ENCODE peak calls at places on chromosomes 2 and 18, in six cellular contexts. One of them, this sample, is unnamed.
A peak's percentile ranks its signal among the peaks of the same experiment; 100 is the strongest.

GRCh38 chr2:174071321-174071720 is 106.1 kb upstream of the SP3 start:
- DNase-seq in aorta: no peak
- DNase-seq in body of pancreas: no peak
- DNase-seq in left ventricle myocardium inferior: no peak
- DNase-seq in small intestine: no peak
- DNase-seq in ascending aorta: no peak
- DNase-seq in this sample: no peak

GRCh38 chr2:233387225-233387624 is 32.9 kb downstream of the DGKD start:
- DNase-seq in aorta: no peak
- DNase-seq in body of pancreas: no peak
- DNase-seq in left ventricle myocardium inferior: no peak
- DNase-seq in small intestine: no peak
- DNase-seq in ascending aorta: no peak
- DNase-seq in this sample: no peak

GRCh38 chr2:84306361-84306760 is 152.7 kb downstream of the SUCLG1 start:
- DNase-seq in aorta: no peak
- DNase-seq in body of pancreas: no peak
- DNase-seq in left ventricle myocardium inferior: no peak
- DNase-seq in small intestine: no peak
- DNase-seq in ascending aorta: no peak
- DNase-seq in this sample: no peak

GRCh38 chr2:76498387-76498786 is 787.7 kb upstream of the GCFC2 start:
- DNase-seq in aorta: no peak
- DNase-seq in body of pancreas: no peak
- DNase-seq in left ventricle myocardium inferior: no peak
- DNase-seq in small intestine: no peak
- DNase-seq in ascending aorta: no peak
- DNase-seq in this sample: no peak

GRCh38 chr2:170314744-170315447 is 136.9 kb downstream of the MYO3B start:
- DNase-seq in aorta: no peak
- DNase-seq in body of pancreas: no peak
- DNase-seq in left ventricle myocardium inferior: no peak
- DNase-seq in small intestine: peak; percentile 49
- DNase-seq in ascending aorta: no peak
- DNase-seq in this sample: no peak

GRCh38 chr2:240916571-240917008 is 10.5 kb downstream of the CROCC2 start:
- DNase-seq in aorta: peak; percentile 91
- DNase-seq in body of pancreas: peak; percentile 39
- DNase-seq in left ventricle myocardium inferior: peak; percentile 68
- DNase-seq in small intestine: no peak
- DNase-seq in ascending aorta: peak; percentile 86
- DNase-seq in this sample: no peak

GRCh38 chr2:26860451-26860850 is 12.5 kb downstream of the DPYSL5 start:
- DNase-seq in aorta: no peak
- DNase-seq in body of pancreas: no peak
- DNase-seq in left ventricle myocardium inferior: no peak
- DNase-seq in small intestine: no peak
- DNase-seq in ascending aorta: no peak
- DNase-seq in this sample: no peak

GRCh38 chr2:124530203-124530602 is 505.1 kb downstream of the CNTNAP5 start:
- DNase-seq in aorta: no peak
- DNase-seq in body of pancreas: no peak
- DNase-seq in left ventricle myocardium inferior: no peak
- DNase-seq in small intestine: no peak
- DNase-seq in ascending aorta: no peak
- DNase-seq in this sample: no peak

GRCh38 chr18:76977681-76978234 is 154.8 kb downstream of the MBP start:
- DNase-seq in aorta: no peak
- DNase-seq in body of pancreas: no peak
- DNase-seq in left ventricle myocardium inferior: no peak
- DNase-seq in small intestine: no peak
- DNase-seq in ascending aorta: peak; percentile 41
- DNase-seq in this sample: no peak

GRCh38 chr2:10776231-10776977 is 36.2 kb downstream of the PDIA6 start:
- DNase-seq in aorta: peak; percentile 60
- DNase-seq in body of pancreas: no peak
- DNase-seq in left ventricle myocardium inferior: no peak
- DNase-seq in small intestine: no peak
- DNase-seq in ascending aorta: no peak
- DNase-seq in this sample: no peak

GRCh38 chr2:112960230-112960825 is 17.5 kb upstream of the IL36G start:
- DNase-seq in aorta: no peak
- DNase-seq in body of pancreas: no peak
- DNase-seq in left ventricle myocardium inferior: no peak
- DNase-seq in small intestine: no peak
- DNase-seq in ascending aorta: no peak
- DNase-seq in this sample: no peak

GRCh38 chr18:62900132-62900883 is 185.0 kb downstream of the PHLPP1 start:
- DNase-seq in aorta: no peak
- DNase-seq in body of pancreas: no peak
- DNase-seq in left ventricle myocardium inferior: no peak
- DNase-seq in small intestine: no peak
- DNase-seq in ascending aorta: no peak
- DNase-seq in this sample: no peak

GRCh38 chr2:207683879-207684627 is 27.4 kb upstream of the CCNYL1 start:
- DNase-seq in aorta: no peak
- DNase-seq in body of pancreas: no peak
- DNase-seq in left ventricle myocardium inferior: no peak
- DNase-seq in small intestine: peak; percentile 74
- DNase-seq in ascending aorta: no peak
- DNase-seq in this sample: no peak

GRCh38 chr2:65661980-65662653 is 229.7 kb upstream of the SPRED2 start:
- DNase-seq in aorta: no peak
- DNase-seq in body of pancreas: no peak
- DNase-seq in left ventricle myocardium inferior: no peak
- DNase-seq in small intestine: no peak
- DNase-seq in ascending aorta: no peak
- DNase-seq in this sample: no peak

GRCh38 chr2:135337066-135337465 is 194.0 kb downstream of the ZRANB3 start:
- DNase-seq in aorta: no peak
- DNase-seq in body of pancreas: no peak
- DNase-seq in left ventricle myocardium inferior: no peak
- DNase-seq in small intestine: no peak
- DNase-seq in ascending aorta: no peak
- DNase-seq in this sample: no peak

GRCh38 chr2:152228215-152228614 is 52.7 kb upstream of the STAM2 start:
- DNase-seq in aorta: no peak
- DNase-seq in body of pancreas: no peak
- DNase-seq in left ventricle myocardium inferior: no peak
- DNase-seq in small intestine: no peak
- DNase-seq in ascending aorta: no peak
- DNase-seq in this sample: no peak

GRCh38 chr2:152223997-152224396 is 48.4 kb upstream of the STAM2 start:
- DNase-seq in aorta: no peak
- DNase-seq in body of pancreas: no peak
- DNase-seq in left ventricle myocardium inferior: no peak
- DNase-seq in small intestine: no peak
- DNase-seq in ascending aorta: no peak
- DNase-seq in this sample: no peak

GRCh38 chr2:152221870-152222269 is 46.3 kb upstream of the STAM2 start:
- DNase-seq in aorta: no peak
- DNase-seq in body of pancreas: no peak
- DNase-seq in left ventricle myocardium inferior: no peak
- DNase-seq in small intestine: no peak
- DNase-seq in ascending aorta: no peak
- DNase-seq in this sample: no peak

DNA sequence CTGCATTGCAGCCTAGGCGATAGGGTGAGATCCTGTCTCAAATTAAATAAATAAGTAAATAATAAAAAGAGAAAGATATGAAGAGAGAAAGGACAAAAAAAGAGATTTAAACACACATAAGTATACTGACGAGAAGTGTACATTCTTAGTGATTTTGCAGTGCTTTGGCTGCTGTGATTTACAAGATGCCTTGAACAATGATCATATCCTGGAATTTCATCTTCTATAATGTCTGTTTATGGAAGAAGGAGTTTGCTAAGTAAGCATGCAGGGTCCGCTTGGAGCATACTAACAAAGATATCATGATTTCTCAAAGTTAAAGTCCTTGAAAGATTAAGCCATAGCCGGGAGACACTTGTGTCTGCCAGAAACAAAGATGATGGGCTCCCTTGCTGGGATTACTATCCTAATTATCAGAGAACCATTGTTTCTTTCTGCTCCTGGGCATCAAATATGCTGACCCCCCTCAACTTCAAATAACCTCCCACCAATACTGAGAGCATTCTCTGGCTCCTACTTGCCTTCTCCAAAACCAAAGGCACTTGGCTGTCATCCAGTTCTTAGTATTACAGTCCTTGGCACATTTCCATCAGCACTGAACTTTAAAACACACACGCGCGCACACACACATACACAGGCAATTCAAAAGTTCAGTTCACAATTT is 47.5 kb upstream of the STAM2 start:
- DNase-seq in aorta: no peak
- DNase-seq in body of pancreas: peak; percentile 44
- DNase-seq in left ventricle myocardium inferior: peak; percentile 41
- DNase-seq in small intestine: peak; percentile 78
- DNase-seq in ascending aorta: peak; percentile 78
- DNase-seq in this sample: no peak
- H3K27me3 ChIP-seq in aorta: no peaks in the 10 kb centered on the region
- H3K27me3 ChIP-seq in body of pancreas: no peaks in the 10 kb centered on the region
- H3K27me3 ChIP-seq in left ventricle myocardium inferior: no peaks in the 10 kb centered on the region
- H3K27me3 ChIP-seq in small intestine: no peaks in the 10 kb centered on the region
- H3K27me3 ChIP-seq in ascending aorta: no peaks in the 10 kb centered on the region
- H3K27me3 ChIP-seq in this sample: no peaks in the 10 kb centered on the region

GRCh38 chr2:239904496-239904895 is 120.6 kb downstream of the NDUFA10 start:
- DNase-seq in aorta: peak; percentile 35
- DNase-seq in body of pancreas: no peak
- DNase-seq in left ventricle myocardium inferior: no peak
- DNase-seq in small intestine: no peak
- DNase-seq in ascending aorta: no peak
- DNase-seq in this sample: no peak
- H3K27me3 ChIP-seq in aorta: no peaks in the 10 kb centered on the region
- H3K27me3 ChIP-seq in body of pancreas: no peaks in the 10 kb centered on the region
- H3K27me3 ChIP-seq in left ventricle myocardium inferior: no peaks in the 10 kb centered on the region
- H3K27me3 ChIP-seq in small intestine: no peaks in the 10 kb centered on the region
- H3K27me3 ChIP-seq in ascending aorta: no peaks in the 10 kb centered on the region
- H3K27me3 ChIP-seq in this sample: no peaks in the 10 kb centered on the region

DNA sequence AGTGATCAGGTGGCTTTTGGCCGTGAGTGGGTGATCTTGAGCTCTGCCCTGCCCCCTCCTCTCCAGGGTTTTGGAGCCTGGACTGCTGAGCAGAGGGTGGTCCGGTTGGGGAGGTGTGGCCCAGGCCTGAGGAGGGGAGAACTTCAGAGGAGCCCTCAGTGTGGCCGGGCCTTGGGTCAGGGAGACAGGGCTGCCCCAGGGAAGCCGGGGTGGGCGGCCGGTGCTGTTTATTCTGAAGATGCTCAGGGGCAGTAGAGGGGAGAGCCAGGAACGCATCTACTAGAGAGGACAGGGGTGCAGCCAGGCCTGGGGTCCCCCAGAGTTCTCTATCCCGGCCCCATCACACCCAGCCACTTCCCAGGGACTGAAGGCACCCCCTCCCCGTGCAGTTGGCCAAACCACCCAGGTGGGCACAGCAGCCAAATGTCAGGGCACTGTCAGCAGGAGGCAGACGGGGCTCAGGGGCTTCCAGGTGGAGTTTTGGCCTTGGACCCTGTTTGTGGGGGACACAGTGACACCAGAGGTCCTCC is 971 bp downstream of the ERFE start:
- DNase-seq in aorta: peak; percentile 75
- DNase-seq in body of pancreas: no peak
- DNase-seq in left ventricle myocardium inferior: peak; percentile 10
- DNase-seq in small intestine: no peak
- DNase-seq in ascending aorta: no peak
- DNase-seq in this sample: no peak
- H3K27me3 ChIP-seq in aorta: no peaks in the 10 kb centered on the region
- H3K27me3 ChIP-seq in body of pancreas: no peaks in the 10 kb centered on the region
- H3K27me3 ChIP-seq in left ventricle myocardium inferior: peaks cover 68% of the 10 kb centered on the region
- H3K27me3 ChIP-seq in small intestine: peaks cover 2% of the 10 kb centered on the region
- H3K27me3 ChIP-seq in ascending aorta: peaks cover 4% of the 10 kb centered on the region
- H3K27me3 ChIP-seq in this sample: peaks cover 3% of the 10 kb centered on the region

GRCh38 chr2:96321230-96322103 is 3.6 kb upstream of the ITPRIPL1 start:
- DNase-seq in aorta: peak; percentile 82
- DNase-seq in body of pancreas: peak; percentile 31
- DNase-seq in left ventricle myocardium inferior: peak; percentile 50
- DNase-seq in small intestine: peak; percentile 37
- DNase-seq in ascending aorta: peak; percentile 68
- DNase-seq in this sample: no peak

GRCh38 chr2:96325038-96325883 is at the start of gene ITPRIPL1:
- DNase-seq in aorta: peak; percentile 79
- DNase-seq in body of pancreas: peak; percentile 24
- DNase-seq in left ventricle myocardium inferior: no peak
- DNase-seq in small intestine: no peak
- DNase-seq in ascending aorta: peak; percentile 60
- DNase-seq in this sample: no peak

GRCh38 chr2:96325884-96326255 is 753 bp downstream of the ITPRIPL1 start:
- DNase-seq in aorta: no peak
- DNase-seq in body of pancreas: peak; percentile 14
- DNase-seq in left ventricle myocardium inferior: no peak
- DNase-seq in small intestine: peak; percentile 28
- DNase-seq in ascending aorta: peak; percentile 64
- DNase-seq in this sample: no peak

GRCh38 chr2:96324716-96325037 is 440 bp upstream of the ITPRIPL1 start:
- DNase-seq in aorta: no peak
- DNase-seq in body of pancreas: no peak
- DNase-seq in left ventricle myocardium inferior: no peak
- DNase-seq in small intestine: no peak
- DNase-seq in ascending aorta: peak; percentile 51
- DNase-seq in this sample: no peak

GRCh38 chr2:96323849-96324248 is 1.3 kb upstream of the ITPRIPL1 start:
- DNase-seq in aorta: no peak
- DNase-seq in body of pancreas: no peak
- DNase-seq in left ventricle myocardium inferior: no peak
- DNase-seq in small intestine: no peak
- DNase-seq in ascending aorta: no peak
- DNase-seq in this sample: no peak
- H3K27me3 ChIP-seq in aorta: no peaks in the 10 kb centered on the region
- H3K27me3 ChIP-seq in body of pancreas: no peaks in the 10 kb centered on the region
- H3K27me3 ChIP-seq in left ventricle myocardium inferior: peaks cover 72% of the 10 kb centered on the region
- H3K27me3 ChIP-seq in small intestine: peaks cover 1% of the 10 kb centered on the region
- H3K27me3 ChIP-seq in ascending aorta: no peaks in the 10 kb centered on the region
- H3K27me3 ChIP-seq in this sample: no peaks in the 10 kb centered on the region

This sample was measured in esophagus squamous epithelium.